ENCODE peak calls at places on chromosomes 16 and 17, in five cellular contexts. Y, L, U, M and X are unnamed samples.
A peak's percentile ranks its signal among the peaks of the same experiment; 100 is the strongest.

GRCh38 chr16:82281544-82281943 is 111.5 kb upstream of the MPHOSPH6 start:
- DNase-seq in L (no peak), M (no peak), U (no peak), Y (no peak), X (no peak)

GRCh38 chr16:27379919-27380318 is 22.1 kb upstream of the IL21R start:
- DNase-seq in U (no peak), L (no peak), Y (no peak), M (no peak), X (no peak)

GRCh38 chr16:66363196-66363777 is 3.2 kb upstream of the CDH5 start:
- DNase-seq in U (no peak), Y (no peak), L (no peak), M (no peak), X (no peak)

GRCh38 chr17:48429156-48429555 is 858 bp downstream of the SKAP1 start:
- DNase-seq in Y (peak; percentile 64), M (no peak), U (peak; percentile 38), L (no peak), X (no peak)

GRCh38 chr17:57963149-57963511 is 7.9 kb upstream of the CUEDC1 start:
- DNase-seq in M (no peak), Y (no peak), U (no peak), L (no peak), X (no peak)

GRCh38 chr16:50462793-50463507 is 85.2 kb upstream of the NKD1 start:
- DNase-seq in L (peak; percentile 20), Y (no peak), M (no peak), U (no peak), X (peak; percentile 64)

GRCh38 chr17:38617074-38617860 is 11.5 kb upstream of the SRCIN1 start:
- DNase-seq in M (no peak), Y (no peak), L (peak; percentile 33), U (no peak), X (no peak)

GRCh38 chr16:75087040-75087979 is 29.3 kb downstream of the LDHD start:
- DNase-seq in L (no peak), M (no peak), U (no peak), Y (no peak), X (no peak)

GRCh38 chr16:55116165-55116894 is 185.7 kb downstream of the IRX5 start:
- DNase-seq in M (peak; percentile 85), L (peak; percentile 73), Y (no peak), U (no peak), X (no peak)